ENCODE peak calls at places on chromosomes 11 and 22, in nine cellular contexts. C is left colon; P is right atrium auricular region; V is naive thymus-derived CD8-positive, alpha-beta T cell; J is astrocyte of the spinal cord; E is globus pallidus; G is A673; S is right cardiac atrium; Y is activated CD4-positive, CD25-positive, alpha-beta regulatory T cell. Q is an unnamed sample.

GRCh38 chr11:97888641-97889040 is 1132.1 kb upstream of the CNTN5 start:
- DNase-seq in C (no peak), P (no peak), V (no peak), J (no peak), E (no peak), G (no peak), S (no peak), Y (no peak), Q (no peak)

GRCh38 chr11:1487851-1488574 is 1.4 kb upstream of the MOB2 start:
- DNase-seq in C (no peak), P (no peak), V (no peak), J (no peak), E (no peak), G (no peak), S (peak; percentile 54), Y (no peak), Q (no peak)

GRCh38 chr11:19660076-19660475 is 52.6 kb upstream of the NAV2 start:
- DNase-seq in C (no peak), P (no peak), V (no peak), J (peak; percentile 79), E (no peak), G (no peak), S (no peak), Y (no peak), Q (no peak)

GRCh38 chr22:41223535-41223934 is 17.2 kb downstream of the CHADL start:
- DNase-seq in C (no peak), P (no peak), V (no peak), J (no peak), E (no peak), G (no peak), S (no peak), Y (no peak), Q (no peak)

GRCh38 chr11:64234840-64235379 is 526 bp downstream of the VEGFB start:
- DNase-seq in C (peak; percentile 76), P (no peak), V (peak; percentile 63), J (no peak), E (no peak), G (peak; percentile 64), S (peak; percentile 85), Y (no peak), Q (no peak)

GRCh38 chr22:36218648-36219047 is 17.0 kb upstream of the APOL4 start:
- DNase-seq in C (no peak), P (no peak), V (no peak), J (no peak), E (no peak), G (no peak), S (no peak), Y (no peak), Q (no peak)

GRCh38 chr11:125165111-125165663 is 636 bp downstream of the PKNOX2 start:
- DNase-seq in C (peak; percentile 27), P (no peak), V (no peak), J (peak; percentile 51), E (no peak), G (peak; percentile 26), S (peak; percentile 76), Y (no peak), Q (no peak)

GRCh38 chr11:93773601-93774200 is 10.4 kb upstream of the MED17 start:
- DNase-seq in C (no peak), P (no peak), V (no peak), J (no peak), E (no peak), G (no peak), S (no peak), Y (no peak), Q (no peak)

GRCh38 chr11:72061739-72062396 is 18.5 kb downstream of the NUMA1 start:
- DNase-seq in C (no peak), P (no peak), V (no peak), J (no peak), E (no peak), G (no peak), S (no peak), Y (no peak), Q (no peak)

GRCh38 chr11:131218542-131218941 is 151.9 kb upstream of the NTM start:
- DNase-seq in C (no peak), P (no peak), V (no peak), J (no peak), E (no peak), G (no peak), S (no peak), Y (no peak), Q (no peak)

GRCh38 chr11:32006799-32007388 is 84.0 kb upstream of the RCN1 start:
- DNase-seq in C (no peak), P (no peak), V (peak; percentile 24), J (peak; percentile 59), E (no peak), G (peak; percentile 89), S (no peak), Y (no peak), Q (no peak)

GRCh38 chr22:45631140-45631539 is 40.5 kb upstream of the ATXN10 start:
- DNase-seq in C (no peak), P (no peak), V (no peak), J (no peak), E (peak; percentile 7), G (no peak), S (peak; percentile 11), Y (no peak), Q (no peak)

GRCh38 chr22:30265851-30266444 is 703 bp downstream of the OSM start:
- DNase-seq in C (peak; percentile 70), P (no peak), V (peak; percentile 88), J (no peak), E (no peak), G (no peak), S (peak; percentile 81), Y (peak; percentile 60), Q (no peak)

GRCh38 chr11:19821412-19821875 is 108.8 kb downstream of the NAV2 start:
- DNase-seq in C (no peak), P (no peak), V (no peak), J (no peak), E (no peak), G (no peak), S (no peak), Y (no peak), Q (no peak)

GRCh38 chr11:86795962-86796361 is 4.4 kb upstream of the PRSS23 start:
- DNase-seq in C (no peak), P (no peak), V (no peak), J (no peak), E (no peak), G (no peak), S (no peak), Y (no peak), Q (no peak)

GRCh38 chr22:23218867-23219251 is 38.5 kb downstream of the BCR start:
- DNase-seq in C (peak; percentile 62), P (no peak), V (peak; percentile 9), J (peak; percentile 71), E (no peak), G (peak; percentile 42), S (peak; percentile 75), Y (no peak), Q (no peak)

GRCh38 chr22:39994046-39994565 is 648 bp upstream of the FAM83F start:
- DNase-seq in C (no peak), P (no peak), V (peak; percentile 84), J (no peak), E (no peak), G (no peak), S (no peak), Y (no peak), Q (no peak)

GRCh38 chr11:22558638-22559037 is 67.0 kb downstream of the FANCF start:
- DNase-seq in C (no peak), P (no peak), V (no peak), J (peak; percentile 4), E (no peak), G (peak; percentile 55), S (no peak), Y (no peak), Q (no peak)

GRCh38 chr11:47270331-47271271 is 668 bp downstream of the MADD start:
- DNase-seq in C (no peak), P (no peak), V (peak; percentile 35), J (peak; percentile 62), E (peak; percentile 45), G (peak; percentile 83), S (peak; percentile 62), Y (no peak), Q (no peak)

GRCh38 chr11:70423523-70424505 is 25.5 kb downstream of the CTTN start:
- DNase-seq in C (no peak), P (no peak), V (no peak), J (peak; percentile 90), E (no peak), G (no peak), S (peak; percentile 45), Y (no peak), Q (no peak)

GRCh38 chr11:76810151-76810853 is 27.1 kb downstream of the TSKU start:
- DNase-seq in C (peak; percentile 67), P (peak; percentile 69), V (no peak), J (no peak), E (peak; percentile 31), G (peak; percentile 43), S (no peak), Y (peak; percentile 17), Q (peak; percentile 77)

GRCh38 chr11:58507355-58507754 is 550 bp downstream of the OR5B21 start:
- DNase-seq in C (no peak), P (no peak), V (no peak), J (no peak), E (no peak), G (no peak), S (no peak), Y (no peak), Q (no peak)

GRCh38 chr11:65381721-65382035 is 768 bp downstream of the SLC25A45 start:
- DNase-seq in C (no peak), P (peak; percentile 70), V (no peak), J (peak; percentile 73), E (no peak), G (peak; percentile 52), S (no peak), Y (no peak), Q (no peak)

Q was measured in vagina.